ENCODE peak calls at places on chromosomes 2 and 18, in nine cellular contexts. T, L, P, C, W, A, X, F and H are unnamed samples. For H3K9me3 and H3K36me3, the result is how much of the 10 kb centered on the place peaks cover.

GRCh38 chr2:696463-696862 is 19.3 kb upstream of the TMEM18 start:
- DNase-seq in T (peak), L (no peak), P (no peak), C (no peak), W (no peak), A (no peak), X (no peak), F (no peak), H (no peak)

GRCh38 chr2:71620116-71620515 is 166.8 kb downstream of the DYSF start:
- DNase-seq in T (no peak), L (no peak), P (no peak), C (peak), W (no peak), A (no peak), X (no peak), F (no peak), H (no peak)

GRCh38 chr2:134250840-134251461 is 2.9 kb upstream of the MGAT5 start:
- DNase-seq in T (peak), L (no peak), P (no peak), C (no peak), W (no peak), A (no peak), X (no peak), F (no peak), H (no peak)

GRCh38 chr2:134839649-134840048 is 1.2 kb downstream of the ACMSD start:
- DNase-seq in T (no peak), L (no peak), P (no peak), C (no peak), W (no peak), A (no peak), X (no peak), F (no peak), H (no peak)

GRCh38 chr2:101311390-101312019 is 3.0 kb upstream of the RNF149 start:
- DNase-seq in T (no peak), L (no peak), P (no peak), C (no peak), W (no peak), A (no peak), X (no peak), F (no peak), H (no peak)

GRCh38 chr2:41950440-41950960 is 97.3 kb upstream of the PKDCC start:
- DNase-seq in T (no peak), L (no peak), P (no peak), C (no peak), W (no peak), A (no peak), X (peak), F (no peak), H (no peak)

GRCh38 chr2:128308284-128308731 is 10.4 kb downstream of the HS6ST1 start:
- DNase-seq in T (no peak), L (no peak), P (no peak), C (peak), W (peak), A (no peak), X (no peak), F (no peak), H (no peak)

GRCh38 chr2:13650586-13651180 is 933.9 kb downstream of the TRIB2 start:
- DNase-seq in T (peak), L (no peak), P (no peak), C (no peak), W (peak), A (no peak), X (peak), F (no peak), H (no peak)

GRCh38 chr18:63588869-63589268 is 1.7 kb downstream of the SERPINB13 start:
- DNase-seq in T (no peak), L (no peak), P (no peak), C (no peak), W (no peak), A (no peak), X (no peak), F (no peak), H (peak)

GRCh38 chr18:79107886-79108285 is 38.7 kb downstream of the ATP9B start:
- DNase-seq in T (no peak), L (peak), P (no peak), C (no peak), W (no peak), A (no peak), X (no peak), F (no peak), H (no peak)

GRCh38 chr18:79203017-79203605 is 133.9 kb downstream of the ATP9B start:
- DNase-seq in T (no peak), L (no peak), P (no peak), C (no peak), W (no peak), A (no peak), X (no peak), F (peak), H (no peak)

GRCh38 chr2:71358931-71359671 is 27.5 kb downstream of the ZNF638 start:
- DNase-seq in T (no peak), L (peak), P (no peak), C (peak), W (no peak), A (no peak), X (no peak), F (peak), H (peak)

GRCh38 chr18:27847412-27847811 is 329.5 kb downstream of the CDH2 start:
- DNase-seq in T (no peak), L (no peak), P (no peak), C (no peak), W (no peak), A (no peak), X (no peak), F (no peak), H (no peak)

GRCh38 chr2:74573747-74574562 is 19.4 kb downstream of the DOK1 start:
- DNase-seq in T (peak), L (peak), P (no peak), C (no peak), W (no peak), A (no peak), X (no peak), F (no peak), H (peak)

GRCh38 chr2:62492048-62492447 is 13.9 kb downstream of the TMEM17 start:
- DNase-seq in T (no peak), L (no peak), P (no peak), C (no peak), W (no peak), A (no peak), X (no peak), F (no peak), H (no peak)

GRCh38 chr2:239278941-239279365 is 121.9 kb downstream of the HDAC4 start:
- DNase-seq in T (no peak), L (no peak), P (no peak), C (no peak), W (peak), A (peak), X (no peak), F (peak), H (no peak)

GRCh38 chr2:69298261-69298660 is 88.8 kb downstream of the GFPT1 start:
- DNase-seq in T (no peak), L (peak), P (no peak), C (no peak), W (no peak), A (no peak), X (no peak), F (peak), H (peak)

GRCh38 chr2:190648289-190649034 is 421 bp upstream of the NAB1 start:
- DNase-seq in T (peak), L (peak), P (peak), C (peak), W (peak), A (peak), X (peak), F (peak), H (peak)

GRCh38 chr18:54647176-54647575 is 56.1 kb downstream of the DYNAP start:
- DNase-seq in T (peak), L (peak), P (no peak), C (no peak), W (no peak), A (no peak), X (peak), F (peak), H (peak)

GRCh38 chr2:226796840-226797288 is 2.8 kb downstream of the IRS1 start:
- DNase-seq in T (peak), L (no peak), P (no peak), C (peak), W (no peak), A (peak), X (no peak), F (no peak), H (peak)

GRCh38 chr2:162826901-162827300 is 11.7 kb downstream of the KCNH7 start:
- DNase-seq in T (no peak), L (no peak), P (no peak), C (no peak), W (no peak), A (no peak), X (no peak), F (peak), H (peak)

GRCh38 chr2:69011611-69012157 is 1.3 kb upstream of the ANTXR1 start:
- DNase-seq in T (no peak), L (no peak), P (no peak), C (no peak), W (peak), A (no peak), X (peak), F (no peak), H (no peak)

GRCh38 chr2:65416945-65417344 is 15.5 kb downstream of the SPRED2 start:
- DNase-seq in T (no peak), L (no peak), P (no peak), C (no peak), W (no peak), A (no peak), X (no peak), F (no peak), H (no peak)

GRCh38 chr2:60413069-60413818 is 140.2 kb downstream of the BCL11A start:
- DNase-seq in T (no peak), L (no peak), P (no peak), C (no peak), W (peak), A (no peak), X (no peak), F (no peak), H (no peak)

GRCh38 chr2:43005975-43006833 is 213.8 kb upstream of the HAAO start:
- DNase-seq in T (no peak), L (no peak), P (no peak), C (no peak), W (no peak), A (no peak), X (no peak), F (no peak), H (no peak)

GRCh38 chr2:73952499-73953446 is 26.1 kb downstream of the DGUOK start:
- DNase-seq in T (no peak), L (peak), P (no peak), C (no peak), W (no peak), A (peak), X (no peak), F (peak), H (peak)

GRCh38 chr2:121530210-121530562 is 494 bp upstream of the RNU4ATAC start:
- DNase-seq in T (no peak), L (peak), P (no peak), C (peak), W (peak), A (peak), X (peak), F (peak), H (no peak)

GRCh38 chr2:65349863-65350262 is 82.5 kb downstream of the SPRED2 start:
- DNase-seq in T (no peak), L (peak), P (no peak), C (no peak), W (peak), A (peak), X (peak), F (peak), H (peak)

GRCh38 chr2:105929506-105929905 is 184.8 kb downstream of the NCK2 start:
- DNase-seq in T (no peak), L (peak), P (peak), C (no peak), W (no peak), A (no peak), X (no peak), F (no peak), H (no peak)

GRCh38 chr2:134491796-134492441 is 226.9 kb downstream of the TMEM163 start:
- DNase-seq in T (no peak), L (no peak), P (no peak), C (no peak), W (no peak), A (no peak), X (no peak), F (no peak), H (no peak)

GRCh38 chr2:217947341-217948316 is 55.2 kb downstream of the TNS1 start:
- DNase-seq in T (no peak), L (no peak), P (no peak), C (no peak), W (peak), A (no peak), X (no peak), F (no peak), H (no peak)

GRCh38 chr2:235002198-235003095 is 50.6 kb downstream of the SH3BP4 start:
- DNase-seq in T (no peak), L (peak), P (no peak), C (peak), W (no peak), A (no peak), X (no peak), F (peak), H (peak)

GRCh38 chr2:150878347-150878746 is 383.3 kb downstream of the RBM43 start:
- DNase-seq in T (no peak), L (no peak), P (no peak), C (no peak), W (no peak), A (no peak), X (no peak), F (peak), H (peak)

GRCh38 chr18:58310517-58310916 is 266.5 kb downstream of the NEDD4L start:
- DNase-seq in T (no peak), L (no peak), P (no peak), C (peak), W (no peak), A (peak), X (no peak), F (peak), H (no peak)

GRCh38 chr18:33916200-33916599 is 308.5 kb downstream of the NOL4 start:
- DNase-seq in T (no peak), L (no peak), P (no peak), C (no peak), W (peak), A (no peak), X (peak), F (no peak), H (no peak)

DNA sequence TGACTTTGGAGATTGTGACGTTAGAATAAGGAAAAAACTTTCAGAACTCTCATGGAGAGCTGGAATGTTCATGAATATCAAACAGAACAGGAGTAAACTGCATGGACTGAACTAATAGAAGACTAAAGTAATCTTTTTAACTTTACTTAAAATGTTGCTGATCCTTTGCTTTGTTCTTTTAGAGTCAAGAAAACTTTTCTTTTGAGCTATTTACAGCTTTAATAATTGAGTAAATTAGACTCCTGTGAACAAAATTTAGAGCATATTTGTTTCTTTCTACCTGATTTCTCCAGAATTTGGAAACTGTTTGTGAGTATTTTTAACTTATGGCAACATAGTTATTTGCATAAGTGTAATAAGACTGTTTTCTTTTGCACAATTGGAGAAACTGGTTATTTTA is 146.3 kb downstream of the CDCA7 start:
- DNase-seq in T (no peak), L (no peak), P (no peak), C (no peak), W (no peak), A (no peak), X (no peak), F (no peak), H (no peak)
- H3K9me3 ChIP-seq in T (under half), L (under half), P (under half), C (under half), W (under half), A (under half), X (under half), F (under half), H (under half)

DNA sequence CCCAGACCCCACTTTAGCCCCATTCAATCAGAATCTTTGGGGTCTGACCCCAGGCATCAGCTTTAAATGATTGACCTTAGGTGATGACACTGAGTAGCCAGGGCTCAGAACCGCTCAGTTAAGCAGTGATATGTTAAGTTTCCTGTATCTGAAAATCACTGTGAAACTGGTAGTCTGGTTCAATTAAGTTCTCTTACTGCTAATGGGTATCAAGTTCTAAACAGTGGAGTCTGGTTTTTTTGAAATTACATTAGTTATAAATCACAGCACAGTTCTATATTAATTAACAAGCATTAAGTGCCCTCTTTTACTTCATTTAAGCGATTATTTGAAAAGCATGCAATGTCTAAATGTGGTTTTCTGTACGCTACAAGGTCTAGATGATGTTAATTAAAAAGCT is 117.9 kb downstream of the HAUS1 start:
- DNase-seq in T (no peak), L (no peak), P (no peak), C (no peak), W (peak), A (no peak), X (no peak), F (no peak), H (no peak)
- H3K4me3 ChIP-seq in T (no peak), L (no peak), P (no peak), C (no peak), W (no peak), A (no peak), X (no peak), F (no peak), H (no peak)

DNA sequence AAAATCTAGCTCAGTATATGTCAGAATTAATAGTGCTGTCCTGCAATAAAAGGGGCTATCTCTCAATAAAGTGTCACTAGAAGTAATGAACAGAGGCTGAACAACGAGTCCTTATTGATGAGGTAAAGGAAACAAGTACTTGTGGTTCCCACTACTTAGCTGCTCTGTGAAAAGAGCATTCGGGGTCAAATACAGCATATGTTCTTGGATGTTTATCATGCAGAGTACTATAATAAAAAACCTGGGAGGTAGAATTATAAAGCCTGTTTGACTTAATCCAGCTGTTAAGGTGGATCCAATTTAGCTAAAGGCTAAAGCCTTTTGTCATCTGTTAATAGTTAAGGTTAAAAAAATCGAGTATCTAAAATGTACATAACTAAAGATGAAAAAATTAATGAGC is 32.4 kb downstream of the SLC35F5 start:
- DNase-seq in T (no peak), L (no peak), P (no peak), C (no peak), W (no peak), A (no peak), X (no peak), F (no peak), H (no peak)
- H3K36me3 ChIP-seq in T (under half), L (under half), P (under half), C (half or more), W (under half), A (under half), X (under half), F (under half), H (half or more)

DNA sequence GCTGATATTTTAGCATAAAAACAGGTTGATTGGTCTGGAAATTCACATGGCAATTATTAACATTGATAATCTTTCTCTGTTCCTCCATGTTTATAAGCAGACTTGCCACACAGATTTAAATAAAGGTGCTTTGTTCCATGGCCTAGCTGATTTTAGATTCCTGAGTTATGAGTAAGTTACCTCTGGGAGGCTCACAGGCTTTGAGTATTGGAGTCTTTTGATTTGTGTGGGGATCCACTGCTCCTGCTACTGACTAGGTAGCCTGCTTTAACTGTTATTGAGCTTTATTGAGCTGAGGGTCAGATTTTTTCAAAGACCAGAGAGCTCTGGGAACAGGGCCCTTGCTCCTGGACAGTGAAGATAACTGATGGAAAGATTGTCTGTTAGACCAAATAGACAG is 166.2 kb downstream of the ANKRD30B start:
- DNase-seq in T (no peak), L (no peak), P (no peak), C (no peak), W (no peak), A (no peak), X (no peak), F (no peak), H (no peak)
- H3K9me3 ChIP-seq in T (under half), L (under half), P (under half), C (under half), W (under half), A (under half), X (under half), F (under half), H (under half)